ENCODE peak calls at places on chromosomes 6 and 20, in six cellular contexts. One of them, this sample, is unnamed. For H3K27me3, the result is how much of the 10 kb centered on the place peaks cover.

GRCh38 chr20:47453167-47453782 is 48.4 kb upstream of the NCOA3 start:
- DNase-seq in CD4-positive, alpha-beta memory T cell: no peak
- DNase-seq in left ventricle myocardium inferior: no peak
- DNase-seq in endodermal cell: no peak
- DNase-seq in right cardiac atrium: no peak
- DNase-seq in CD8-positive, alpha-beta T cell: no peak
- DNase-seq in this sample: no peak

GRCh38 chr6:36834576-36835293 is 4.5 kb downstream of the CPNE5 start:
- DNase-seq in CD4-positive, alpha-beta memory T cell: no peak
- DNase-seq in CD8-positive, alpha-beta T cell: no peak
- DNase-seq in left ventricle myocardium inferior: no peak
- DNase-seq in right cardiac atrium: peak
- DNase-seq in endodermal cell: peak
- DNase-seq in this sample: no peak

GRCh38 chr20:62494980-62495797 is 19.4 kb upstream of the GATA5 start:
- DNase-seq in right cardiac atrium: no peak
- DNase-seq in endodermal cell: no peak
- DNase-seq in CD8-positive, alpha-beta T cell: no peak
- DNase-seq in left ventricle myocardium inferior: no peak
- DNase-seq in CD4-positive, alpha-beta memory T cell: no peak
- DNase-seq in this sample: no peak

GRCh38 chr6:123448306-123448884 is 188.4 kb downstream of the TRDN start:
- DNase-seq in CD4-positive, alpha-beta memory T cell: no peak
- DNase-seq in left ventricle myocardium inferior: peak
- DNase-seq in CD8-positive, alpha-beta T cell: no peak
- DNase-seq in right cardiac atrium: no peak
- DNase-seq in endodermal cell: no peak
- DNase-seq in this sample: no peak

GRCh38 chr6:39698789-39699188 is 26.4 kb downstream of the KIF6 start:
- DNase-seq in right cardiac atrium: no peak
- DNase-seq in left ventricle myocardium inferior: no peak
- DNase-seq in CD4-positive, alpha-beta memory T cell: no peak
- DNase-seq in CD8-positive, alpha-beta T cell: no peak
- DNase-seq in endodermal cell: no peak
- DNase-seq in this sample: no peak

GRCh38 chr6:146856296-146856695 is 257.5 kb downstream of the ADGB start:
- DNase-seq in CD4-positive, alpha-beta memory T cell: no peak
- DNase-seq in endodermal cell: no peak
- DNase-seq in CD8-positive, alpha-beta T cell: no peak
- DNase-seq in left ventricle myocardium inferior: no peak
- DNase-seq in right cardiac atrium: no peak
- DNase-seq in this sample: no peak

GRCh38 chr6:82248233-82248735 is 740 bp upstream of the IBTK start:
- DNase-seq in CD8-positive, alpha-beta T cell: no peak
- DNase-seq in CD4-positive, alpha-beta memory T cell: no peak
- DNase-seq in left ventricle myocardium inferior: no peak
- DNase-seq in right cardiac atrium: no peak
- DNase-seq in endodermal cell: no peak
- DNase-seq in this sample: no peak

GRCh38 chr6:117156701-117157100 is 108.7 kb upstream of the VGLL2 start:
- DNase-seq in left ventricle myocardium inferior: no peak
- DNase-seq in right cardiac atrium: no peak
- DNase-seq in endodermal cell: no peak
- DNase-seq in CD8-positive, alpha-beta T cell: no peak
- DNase-seq in CD4-positive, alpha-beta memory T cell: no peak
- DNase-seq in this sample: no peak

GRCh38 chr20:41248371-41249024 is 69.0 kb downstream of the ZHX3 start:
- DNase-seq in CD4-positive, alpha-beta memory T cell: no peak
- DNase-seq in endodermal cell: no peak
- DNase-seq in left ventricle myocardium inferior: no peak
- DNase-seq in CD8-positive, alpha-beta T cell: no peak
- DNase-seq in right cardiac atrium: no peak
- DNase-seq in this sample: no peak

GRCh38 chr6:163432300-163432699 is 17.8 kb downstream of the QKI start:
- DNase-seq in endodermal cell: no peak
- DNase-seq in left ventricle myocardium inferior: no peak
- DNase-seq in right cardiac atrium: no peak
- DNase-seq in CD8-positive, alpha-beta T cell: no peak
- DNase-seq in CD4-positive, alpha-beta memory T cell: no peak
- DNase-seq in this sample: no peak

GRCh38 chr20:45223136-45223535 is 2.0 kb downstream of the SEMG2 start:
- DNase-seq in left ventricle myocardium inferior: no peak
- DNase-seq in endodermal cell: no peak
- DNase-seq in CD8-positive, alpha-beta T cell: no peak
- DNase-seq in CD4-positive, alpha-beta memory T cell: no peak
- DNase-seq in right cardiac atrium: no peak
- DNase-seq in this sample: no peak

GRCh38 chr20:40511478-40511877 is 177.6 kb downstream of the MAFB start:
- DNase-seq in CD8-positive, alpha-beta T cell: no peak
- DNase-seq in CD4-positive, alpha-beta memory T cell: no peak
- DNase-seq in endodermal cell: peak
- DNase-seq in right cardiac atrium: no peak
- DNase-seq in left ventricle myocardium inferior: peak
- DNase-seq in this sample: peak

GRCh38 chr6:87407531-87407895 is 259 bp upstream of the CFAP206 start:
- DNase-seq in left ventricle myocardium inferior: no peak
- DNase-seq in CD4-positive, alpha-beta memory T cell: no peak
- DNase-seq in CD8-positive, alpha-beta T cell: no peak
- DNase-seq in endodermal cell: no peak
- DNase-seq in right cardiac atrium: no peak
- DNase-seq in this sample: no peak

GRCh38 chr20:50715694-50716093 is 15.7 kb upstream of the PARD6B start:
- DNase-seq in CD4-positive, alpha-beta memory T cell: no peak
- DNase-seq in right cardiac atrium: no peak
- DNase-seq in CD8-positive, alpha-beta T cell: no peak
- DNase-seq in left ventricle myocardium inferior: no peak
- DNase-seq in endodermal cell: no peak
- DNase-seq in this sample: peak

GRCh38 chr6:140269766-140270165 is 895.3 kb upstream of the CITED2 start:
- DNase-seq in endodermal cell: no peak
- DNase-seq in CD8-positive, alpha-beta T cell: no peak
- DNase-seq in right cardiac atrium: no peak
- DNase-seq in left ventricle myocardium inferior: no peak
- DNase-seq in CD4-positive, alpha-beta memory T cell: no peak
- DNase-seq in this sample: no peak

GRCh38 chr6:22765015-22765414 is 195.6 kb downstream of the HDGFL1 start:
- DNase-seq in left ventricle myocardium inferior: no peak
- DNase-seq in right cardiac atrium: no peak
- DNase-seq in CD4-positive, alpha-beta memory T cell: no peak
- DNase-seq in endodermal cell: no peak
- DNase-seq in CD8-positive, alpha-beta T cell: no peak
- DNase-seq in this sample: no peak

GRCh38 chr6:33704215-33704817 is 7.2 kb downstream of the UQCC2 start:
- DNase-seq in endodermal cell: no peak
- DNase-seq in left ventricle myocardium inferior: no peak
- DNase-seq in CD4-positive, alpha-beta memory T cell: no peak
- DNase-seq in CD8-positive, alpha-beta T cell: no peak
- DNase-seq in right cardiac atrium: no peak
- DNase-seq in this sample: no peak

GRCh38 chr6:144284753-144285547 is at the start of gene UTRN:
- DNase-seq in right cardiac atrium: peak
- DNase-seq in CD4-positive, alpha-beta memory T cell: peak
- DNase-seq in CD8-positive, alpha-beta T cell: peak
- DNase-seq in endodermal cell: peak
- DNase-seq in left ventricle myocardium inferior: peak
- DNase-seq in this sample: peak

GRCh38 chr6:125748534-125749111 is 809 bp upstream of the HEY2 start:
- DNase-seq in CD4-positive, alpha-beta memory T cell: peak
- DNase-seq in left ventricle myocardium inferior: no peak
- DNase-seq in right cardiac atrium: no peak
- DNase-seq in endodermal cell: no peak
- DNase-seq in CD8-positive, alpha-beta T cell: no peak
- DNase-seq in this sample: no peak

GRCh38 chr6:125749864-125750691 is 646 bp downstream of the HEY2 start:
- DNase-seq in endodermal cell: peak
- DNase-seq in left ventricle myocardium inferior: peak
- DNase-seq in right cardiac atrium: peak
- DNase-seq in CD8-positive, alpha-beta T cell: no peak
- DNase-seq in CD4-positive, alpha-beta memory T cell: peak
- DNase-seq in this sample: peak

GRCh38 chr6:125747589-125748533 is 1.6 kb upstream of the HEY2 start:
- DNase-seq in CD4-positive, alpha-beta memory T cell: peak
- DNase-seq in endodermal cell: peak
- DNase-seq in left ventricle myocardium inferior: peak
- DNase-seq in CD8-positive, alpha-beta T cell: peak
- DNase-seq in right cardiac atrium: peak
- DNase-seq in this sample: peak

GRCh38 chr6:125750692-125751333 is 1.4 kb downstream of the HEY2 start:
- DNase-seq in right cardiac atrium: no peak
- DNase-seq in endodermal cell: no peak
- DNase-seq in left ventricle myocardium inferior: no peak
- DNase-seq in CD4-positive, alpha-beta memory T cell: no peak
- DNase-seq in CD8-positive, alpha-beta T cell: no peak
- DNase-seq in this sample: no peak

DNA sequence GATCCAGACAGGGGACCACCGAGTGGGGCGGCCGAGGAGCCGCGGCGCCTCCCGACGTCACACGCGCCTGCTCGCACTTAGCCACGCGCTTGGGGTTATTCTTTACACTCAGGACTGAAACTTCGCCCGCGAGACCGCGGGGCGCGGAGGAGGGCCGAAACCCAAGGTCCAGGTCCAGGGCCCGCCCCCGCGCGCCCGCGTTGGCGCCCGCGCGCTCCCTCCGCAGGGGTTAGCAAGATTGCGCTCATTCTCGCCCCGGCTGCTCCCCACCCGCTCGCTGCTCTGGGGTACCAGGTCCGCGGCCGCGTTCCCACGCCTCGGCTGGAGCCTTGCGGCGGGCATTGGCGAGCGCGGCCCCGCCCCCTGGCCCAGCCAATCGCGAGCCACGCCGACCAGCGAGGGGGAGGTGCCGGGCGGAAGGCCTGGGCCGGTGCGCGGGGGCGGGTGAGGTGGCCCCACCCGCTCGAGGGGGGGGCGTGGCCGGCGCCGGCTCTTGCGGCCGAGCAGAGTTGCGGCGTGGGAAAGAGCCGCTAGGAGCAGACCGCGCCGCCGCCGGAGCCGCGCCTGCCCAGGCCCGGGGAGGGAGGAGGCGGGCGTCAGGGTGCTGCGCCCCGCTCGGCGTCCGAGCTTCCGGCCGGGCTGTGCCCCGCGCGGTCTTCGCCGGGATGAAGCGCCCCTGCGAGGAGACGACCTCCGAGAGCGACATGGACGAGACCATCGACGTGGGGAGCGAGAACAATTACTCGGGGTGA is at the start of gene HEY2:
- DNase-seq in CD8-positive, alpha-beta T cell: peak
- DNase-seq in right cardiac atrium: peak
- DNase-seq in endodermal cell: peak
- DNase-seq in CD4-positive, alpha-beta memory T cell: peak
- DNase-seq in left ventricle myocardium inferior: peak
- DNase-seq in this sample: peak
- H3K27me3 ChIP-seq in CD8-positive, alpha-beta T cell: under half
- H3K27me3 ChIP-seq in right cardiac atrium: under half
- H3K27me3 ChIP-seq in endodermal cell: half or more
- H3K27me3 ChIP-seq in CD4-positive, alpha-beta memory T cell: half or more
- H3K27me3 ChIP-seq in left ventricle myocardium inferior: under half
- H3K27me3 ChIP-seq in this sample: under half

GRCh38 chr6:56401477-56402070 is 154.2 kb upstream of the COL21A1 start:
- DNase-seq in CD4-positive, alpha-beta memory T cell: no peak
- DNase-seq in CD8-positive, alpha-beta T cell: no peak
- DNase-seq in endodermal cell: no peak
- DNase-seq in right cardiac atrium: no peak
- DNase-seq in left ventricle myocardium inferior: no peak
- DNase-seq in this sample: no peak

GRCh38 chr6:56400273-56400672 is 152.9 kb upstream of the COL21A1 start:
- DNase-seq in right cardiac atrium: no peak
- DNase-seq in left ventricle myocardium inferior: no peak
- DNase-seq in CD4-positive, alpha-beta memory T cell: no peak
- DNase-seq in CD8-positive, alpha-beta T cell: no peak
- DNase-seq in endodermal cell: no peak
- DNase-seq in this sample: no peak

GRCh38 chr6:56399250-56399671 is 151.9 kb upstream of the COL21A1 start:
- DNase-seq in CD4-positive, alpha-beta memory T cell: no peak
- DNase-seq in CD8-positive, alpha-beta T cell: no peak
- DNase-seq in right cardiac atrium: no peak
- DNase-seq in endodermal cell: peak
- DNase-seq in left ventricle myocardium inferior: no peak
- DNase-seq in this sample: no peak

GRCh38 chr6:56396435-56396834 is 149.1 kb upstream of the COL21A1 start:
- DNase-seq in endodermal cell: no peak
- DNase-seq in right cardiac atrium: no peak
- DNase-seq in CD8-positive, alpha-beta T cell: no peak
- DNase-seq in CD4-positive, alpha-beta memory T cell: no peak
- DNase-seq in left ventricle myocardium inferior: no peak
- DNase-seq in this sample: no peak

GRCh38 chr6:56399672-56400263 is 152.4 kb upstream of the COL21A1 start:
- DNase-seq in CD4-positive, alpha-beta memory T cell: no peak
- DNase-seq in left ventricle myocardium inferior: no peak
- DNase-seq in endodermal cell: no peak
- DNase-seq in right cardiac atrium: no peak
- DNase-seq in CD8-positive, alpha-beta T cell: no peak
- DNase-seq in this sample: no peak
- H3K4me3 ChIP-seq in CD4-positive, alpha-beta memory T cell: no peak
- H3K4me3 ChIP-seq in left ventricle myocardium inferior: no peak
- H3K4me3 ChIP-seq in endodermal cell: no peak
- H3K4me3 ChIP-seq in right cardiac atrium: no peak
- H3K4me3 ChIP-seq in CD8-positive, alpha-beta T cell: no peak
- H3K4me3 ChIP-seq in this sample: no peak

GRCh38 chr20:34100578-34100977 is 11.5 kb downstream of the EIF2S2 start:
- DNase-seq in endodermal cell: no peak
- DNase-seq in CD4-positive, alpha-beta memory T cell: no peak
- DNase-seq in right cardiac atrium: no peak
- DNase-seq in left ventricle myocardium inferior: no peak
- DNase-seq in CD8-positive, alpha-beta T cell: no peak
- DNase-seq in this sample: no peak

GRCh38 chr20:34098570-34098969 is 13.5 kb downstream of the EIF2S2 start:
- DNase-seq in right cardiac atrium: no peak
- DNase-seq in CD4-positive, alpha-beta memory T cell: no peak
- DNase-seq in endodermal cell: no peak
- DNase-seq in CD8-positive, alpha-beta T cell: no peak
- DNase-seq in left ventricle myocardium inferior: no peak
- DNase-seq in this sample: no peak

GRCh38 chr20:34104059-34104458 is 8.0 kb downstream of the EIF2S2 start:
- DNase-seq in CD8-positive, alpha-beta T cell: no peak
- DNase-seq in endodermal cell: no peak
- DNase-seq in left ventricle myocardium inferior: no peak
- DNase-seq in CD4-positive, alpha-beta memory T cell: no peak
- DNase-seq in right cardiac atrium: no peak
- DNase-seq in this sample: no peak

GRCh38 chr20:34099675-34100074 is 12.4 kb downstream of the EIF2S2 start:
- DNase-seq in endodermal cell: no peak
- DNase-seq in CD8-positive, alpha-beta T cell: no peak
- DNase-seq in CD4-positive, alpha-beta memory T cell: no peak
- DNase-seq in left ventricle myocardium inferior: no peak
- DNase-seq in right cardiac atrium: no peak
- DNase-seq in this sample: no peak

GRCh38 chr20:34102342-34102741 is 9.7 kb downstream of the EIF2S2 start:
- DNase-seq in CD8-positive, alpha-beta T cell: no peak
- DNase-seq in endodermal cell: no peak
- DNase-seq in right cardiac atrium: no peak
- DNase-seq in CD4-positive, alpha-beta memory T cell: no peak
- DNase-seq in left ventricle myocardium inferior: no peak
- DNase-seq in this sample: no peak
- H3K27me3 ChIP-seq in CD8-positive, alpha-beta T cell: under half
- H3K27me3 ChIP-seq in endodermal cell: under half
- H3K27me3 ChIP-seq in right cardiac atrium: under half
- H3K27me3 ChIP-seq in CD4-positive, alpha-beta memory T cell: under half
- H3K27me3 ChIP-seq in left ventricle myocardium inferior: under half
- H3K27me3 ChIP-seq in this sample: under half

GRCh38 chr6:78989191-78989590 is 88.9 kb downstream of the PHIP start:
- DNase-seq in CD8-positive, alpha-beta T cell: no peak
- DNase-seq in endodermal cell: no peak
- DNase-seq in left ventricle myocardium inferior: no peak
- DNase-seq in right cardiac atrium: no peak
- DNase-seq in CD4-positive, alpha-beta memory T cell: no peak
- DNase-seq in this sample: no peak

GRCh38 chr6:78984225-78984950 is 93.7 kb downstream of the PHIP start:
- DNase-seq in CD4-positive, alpha-beta memory T cell: no peak
- DNase-seq in right cardiac atrium: no peak
- DNase-seq in CD8-positive, alpha-beta T cell: no peak
- DNase-seq in endodermal cell: no peak
- DNase-seq in left ventricle myocardium inferior: no peak
- DNase-seq in this sample: no peak
- H3K4me3 ChIP-seq in CD4-positive, alpha-beta memory T cell: no peak
- H3K4me3 ChIP-seq in right cardiac atrium: no peak
- H3K4me3 ChIP-seq in CD8-positive, alpha-beta T cell: no peak
- H3K4me3 ChIP-seq in endodermal cell: no peak
- H3K4me3 ChIP-seq in left ventricle myocardium inferior: no peak
- H3K4me3 ChIP-seq in this sample: no peak

This sample was measured in tibial artery.